ENCODE peak calls at places on chromosomes 5 and 9, in four cellular contexts. D, G, Q and A are unnamed samples.

GRCh38 chr5:90983148-90983547 is 400.0 kb downstream of the ARRDC3 start:
- DNase-seq in G (peak), Q (no peak), D (peak), A (no peak)

GRCh38 chr9:91162784-91163440 is 198.8 kb downstream of the AUH start:
- DNase-seq in Q (peak), G (peak), D (peak), A (no peak)

GRCh38 chr5:157924931-157925729 is 66.2 kb upstream of the CLINT1 start:
- DNase-seq in G (no peak), D (no peak), Q (no peak), A (no peak)

GRCh38 chr9:16147726-16148125 is 594.9 kb downstream of the CCDC171 start:
- DNase-seq in Q (no peak), D (no peak), G (no peak), A (no peak)

GRCh38 chr9:131266301-131267229 is 9.7 kb downstream of the FAM78A start:
- DNase-seq in G (peak), Q (peak), D (no peak), A (no peak)

GRCh38 chr5:35354751-35355150 is 124.5 kb upstream of the PRLR start:
- DNase-seq in D (peak), G (peak), Q (no peak), A (no peak)

GRCh38 chr5:151110992-151111391 is 30.2 kb upstream of the TNIP1 start:
- DNase-seq in D (no peak), Q (peak), G (no peak), A (no peak)

GRCh38 chr9:111953444-111953843 is 56.8 kb downstream of the UGCG start:
- DNase-seq in G (no peak), D (no peak), Q (no peak), A (no peak)

GRCh38 chr9:135857843-135858242 is 49.5 kb downstream of the CAMSAP1 start:
- DNase-seq in Q (no peak), D (no peak), G (no peak), A (no peak)

GRCh38 chr5:39420482-39421145 is 4.2 kb downstream of the DAB2 start:
- DNase-seq in D (peak), Q (no peak), G (peak), A (peak)

GRCh38 chr9:100213730-100214477 is 114.9 kb downstream of the INVS start:
- DNase-seq in G (peak), D (peak), Q (no peak), A (no peak)

GRCh38 chr5:90807483-90807882 is 248.9 kb downstream of the ADGRV1 start:
- DNase-seq in Q (no peak), D (no peak), G (no peak), A (no peak)

GRCh38 chr5:79225026-79225425 is 10.9 kb upstream of the JMY start:
- DNase-seq in D (no peak), Q (no peak), G (peak), A (no peak)

GRCh38 chr9:134561427-134562145 is 80.0 kb upstream of the COL5A1 start:
- DNase-seq in G (no peak), Q (no peak), D (no peak), A (no peak)

GRCh38 chr9:99085949-99086948 is 18.7 kb upstream of the TGFBR1 start:
- DNase-seq in D (no peak), Q (no peak), G (no peak), A (no peak)

GRCh38 chr5:55991768-55992486 is 2.8 kb downstream of the IL6ST start:
- DNase-seq in G (no peak), Q (no peak), D (peak), A (no peak)

GRCh38 chr5:34742112-34742511 is 86.0 kb downstream of the RAI14 start:
- DNase-seq in D (no peak), G (peak), Q (no peak), A (no peak)

GRCh38 chr5:113612060-113612496 is 98.6 kb downstream of the YTHDC2 start:
- DNase-seq in G (peak), D (peak), Q (no peak), A (peak)

DNA sequence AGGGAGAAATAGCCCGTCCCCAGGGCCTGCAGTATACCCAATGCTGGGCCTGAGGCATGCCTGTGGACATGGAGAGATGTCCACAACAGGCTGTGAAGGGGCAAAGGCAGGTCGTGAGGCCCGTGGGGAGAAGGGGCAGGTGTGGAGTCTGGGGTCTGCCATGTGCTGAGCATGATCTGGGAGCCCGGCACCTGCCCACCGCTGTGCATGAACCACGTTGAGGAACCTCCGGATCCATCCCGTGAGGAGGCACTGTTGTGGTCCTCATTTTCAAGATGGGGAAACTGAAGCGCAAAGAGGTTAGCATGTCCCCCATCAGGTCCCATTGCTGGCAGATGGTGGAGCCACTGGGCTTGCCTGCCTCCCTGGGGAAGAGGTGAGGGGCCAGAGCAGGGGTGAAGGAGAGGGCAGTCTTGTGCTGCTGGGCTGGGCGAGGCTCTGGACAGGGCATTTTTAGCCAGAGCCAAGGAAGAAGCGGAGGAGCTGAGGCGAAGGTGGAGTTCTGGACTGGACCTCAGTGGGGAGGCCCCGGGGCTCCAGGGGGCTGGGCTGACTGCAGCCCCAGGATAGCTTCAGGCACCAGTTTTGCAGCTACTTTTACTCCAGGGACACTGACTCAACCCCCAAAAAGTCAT is 46.5 kb downstream of the LRSAM1 start:
- DNase-seq in Q (no peak), G (no peak), D (no peak), A (no peak)
- H3K4me3 ChIP-seq in Q (no peak), G (no peak), D (no peak), A (no peak)

DNA sequence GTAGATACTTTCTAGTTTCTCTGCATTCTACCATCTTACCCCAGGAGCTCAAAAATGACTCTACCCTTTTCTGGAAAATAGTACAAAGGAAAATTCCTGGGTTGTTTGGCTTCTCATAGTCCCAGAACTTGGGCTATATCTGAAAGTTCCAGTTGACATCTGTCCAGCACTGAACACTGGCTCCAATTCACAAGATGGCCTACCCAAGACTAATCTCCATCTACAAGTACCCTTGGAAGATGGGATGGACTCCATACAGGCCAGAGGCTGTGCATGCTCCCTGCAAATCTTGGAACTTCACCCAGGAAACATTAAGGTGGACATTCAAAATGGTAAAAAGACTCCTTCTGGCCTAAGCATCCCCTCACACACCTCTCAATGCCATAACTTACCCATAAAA is 427.1 kb downstream of the DTWD2 start:
- DNase-seq in Q (no peak), G (no peak), D (no peak), A (no peak)
- H3K4me3 ChIP-seq in Q (no peak), G (no peak), D (no peak), A (no peak)

DNA sequence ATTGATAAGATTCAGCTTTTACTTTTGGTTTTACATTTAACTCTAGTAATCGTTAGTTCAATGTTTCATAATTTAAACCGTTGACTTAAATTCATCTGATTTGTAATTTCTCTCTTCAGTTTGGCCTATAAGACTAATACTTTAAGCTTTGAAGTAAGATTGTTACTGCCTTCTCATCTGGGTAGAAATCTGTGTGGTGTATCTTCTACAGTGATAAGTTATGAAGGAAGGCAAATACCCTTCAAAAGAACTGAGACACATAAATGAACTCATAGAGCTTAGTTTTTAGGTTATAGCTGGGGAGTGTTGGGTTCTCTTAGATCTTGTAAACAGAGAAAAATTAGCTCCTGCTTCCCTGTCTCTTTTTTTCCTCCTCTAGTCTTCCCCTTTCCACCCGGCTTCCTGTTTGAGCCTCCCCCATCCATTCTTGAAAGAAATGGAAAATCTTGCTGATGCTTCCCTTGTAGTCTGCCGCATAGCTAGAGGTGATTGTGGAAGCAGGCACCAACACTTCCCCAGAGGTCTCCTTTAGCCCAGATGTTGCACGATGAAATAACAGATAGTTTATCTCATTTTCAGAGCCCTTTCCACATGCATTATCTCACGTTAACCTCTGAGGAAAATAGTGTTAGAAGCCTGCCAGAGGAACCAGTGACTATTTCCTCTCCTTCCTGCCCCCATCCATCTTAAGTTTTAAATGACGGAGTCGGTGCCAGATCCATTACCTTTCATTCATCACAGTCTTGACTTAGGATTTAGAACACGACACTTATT is 2.1 kb upstream of the F2RL2 start:
- DNase-seq in Q (no peak), D (no peak), G (no peak), A (no peak)
- H3K4me3 ChIP-seq in Q (no peak), D (no peak), G (no peak), A (no peak)

GRCh38 chr9:74960548-74960947 is 7.8 kb upstream of the C9orf40 start:
- DNase-seq in G (peak), D (peak), Q (no peak), A (no peak)

GRCh38 chr9:74953235-74953741 is 576 bp upstream of the C9orf40 start:
- DNase-seq in Q (no peak), G (no peak), D (no peak), A (peak)

GRCh38 chr9:74963043-74963442 is 10.3 kb upstream of the C9orf40 start:
- DNase-seq in G (no peak), Q (no peak), D (no peak), A (no peak)

GRCh38 chr9:74961496-74961895 is 8.8 kb upstream of the C9orf40 start:
- DNase-seq in D (no peak), G (no peak), Q (no peak), A (no peak)

GRCh38 chr9:74958587-74958986 is 5.9 kb upstream of the C9orf40 start:
- DNase-seq in Q (no peak), G (no peak), D (no peak), A (no peak)
- H3K4me3 ChIP-seq in Q (no peak), G (no peak), D (no peak), A (no peak)